ENCODE peak calls at places on chromosome 20, in six cellular contexts. H, G, Q, M, V and X are unnamed samples.

GRCh38 chr20:58235010-58235409 is 6.6 kb upstream of the ANKRD60 start:
- DNase-seq in H (no peak), G (no peak), Q (no peak), M (no peak), V (no peak), X (no peak)

GRCh38 chr20:22791432-22791831 is 207.1 kb upstream of the FOXA2 start:
- DNase-seq in Q (no peak), G (no peak), V (no peak), M (no peak), H (no peak), X (no peak)

GRCh38 chr20:4242376-4242775 is 227.0 kb upstream of the RNF24 start:
- DNase-seq in M (no peak), G (no peak), Q (no peak), H (no peak), V (no peak), X (no peak)

GRCh38 chr20:58019027-58019849 is 209.2 kb downstream of the ANKRD60 start:
- DNase-seq in Q (peak), H (peak), G (peak), M (no peak), V (peak), X (no peak)

GRCh38 chr20:35539756-35540212 is 2.1 kb upstream of the ERGIC3 start:
- DNase-seq in G (no peak), Q (no peak), V (no peak), M (peak), H (no peak), X (no peak)

GRCh38 chr20:3846378-3846739 is 275 bp upstream of the MAVS start:
- DNase-seq in M (no peak), Q (no peak), V (no peak), H (no peak), G (no peak), X (no peak)

GRCh38 chr20:59938221-59938620 is 1.9 kb downstream of the PPP1R3D start:
- DNase-seq in V (no peak), M (no peak), G (peak), H (no peak), Q (peak), X (no peak)

GRCh38 chr20:20780127-20780822 is 67.8 kb upstream of the RALGAPA2 start:
- DNase-seq in V (peak), M (no peak), Q (peak), G (peak), H (peak), X (peak)

GRCh38 chr20:19976595-19977372 is 40.4 kb upstream of the NAA20 start:
- DNase-seq in H (no peak), Q (peak), G (peak), M (no peak), V (peak), X (peak)

GRCh38 chr20:38202153-38202981 is 37.3 kb upstream of the TGM2 start:
- DNase-seq in G (no peak), M (no peak), Q (no peak), H (peak), V (no peak), X (no peak)

GRCh38 chr20:45842169-45842812 is 8.7 kb downstream of the SNX21 start:
- DNase-seq in H (no peak), G (peak), M (no peak), Q (peak), V (no peak), X (no peak)

GRCh38 chr20:62651285-62652021 is 9.2 kb downstream of the SLCO4A1 start:
- DNase-seq in V (peak), H (peak), Q (peak), G (peak), M (no peak), X (no peak)

GRCh38 chr20:12111431-12112088 is 193.9 kb downstream of the BTBD3 start:
- DNase-seq in M (no peak), V (no peak), G (no peak), Q (no peak), H (no peak), X (no peak)

GRCh38 chr20:53146201-53146891 is 174.2 kb downstream of the TSHZ2 start:
- DNase-seq in M (no peak), V (no peak), H (no peak), G (no peak), Q (no peak), X (no peak)

GRCh38 chr20:4091332-4092135 is 76.2 kb upstream of the RNF24 start:
- DNase-seq in H (peak), Q (peak), G (no peak), V (peak), M (peak), X (peak)

GRCh38 chr20:35952480-35953410 is 1.6 kb downstream of the SCAND1 start:
- DNase-seq in G (no peak), Q (peak), M (no peak), H (no peak), V (no peak), X (no peak)